ENCODE peak calls at places on chromosomes 7 and 10, in nine cellular contexts. Y is mesendoderm, W is colonic mucosa, X is IMR-90, E is fibroblast of lung, C is K562, F is HCT116, D is Karpas-422, L is endothelial cell of umbilical vein. O is an unnamed sample. For H3K36me3, the result is how much of the 10 kb centered on the place peaks cover.

GRCh38 chr7:5349005-5349380 is 66.2 kb downstream of the SLC29A4 start:
- DNase-seq in W (no peak), C (no peak), E (no peak), X (no peak), F (no peak), D (no peak), L (no peak), Y (no peak), O (no peak)

GRCh38 chr10:97734021-97734420 is 2.9 kb upstream of the ZFYVE27 start:
- DNase-seq in Y (no peak), E (no peak), L (no peak), D (no peak), F (no peak), X (no peak), C (no peak), W (no peak), O (no peak)

GRCh38 chr7:30285531-30286284 is 1.3 kb downstream of the ZNRF2 start:
- DNase-seq in X (peak), L (peak), F (no peak), C (peak), D (peak), Y (peak), E (peak), W (peak), O (peak)

GRCh38 chr7:80312139-80312661 is 177.6 kb downstream of the GNAI1 start:
- DNase-seq in F (no peak), E (peak), C (no peak), Y (peak), D (no peak), X (peak), L (peak), W (peak), O (peak)

GRCh38 chr7:45402480-45403218 is 171.5 kb upstream of the ADCY1 start:
- DNase-seq in C (no peak), W (no peak), E (peak), L (no peak), Y (no peak), F (no peak), D (peak), X (peak), O (peak)

GRCh38 chr10:113093188-113094113 is 143.4 kb downstream of the TCF7L2 start:
- DNase-seq in L (peak), Y (no peak), F (peak), W (peak), C (no peak), E (no peak), X (peak), D (no peak), O (peak)

GRCh38 chr7:7868245-7868899 is 100.2 kb upstream of the GLCCI1 start:
- DNase-seq in L (no peak), X (no peak), W (no peak), E (no peak), F (no peak), Y (no peak), C (peak), D (peak), O (no peak)

GRCh38 chr10:68666280-68666760 is 54.7 kb upstream of the CCAR1 start:
- DNase-seq in Y (no peak), D (no peak), W (no peak), E (peak), L (peak), C (no peak), X (peak), F (no peak), O (peak)

GRCh38 chr7:81187768-81188167 is 268.9 kb upstream of the SEMA3C start:
- DNase-seq in X (no peak), W (no peak), L (no peak), C (no peak), F (no peak), E (no peak), D (no peak), Y (no peak), O (peak)

GRCh38 chr7:33873518-33873917 is 31.8 kb upstream of the BMPER start:
- DNase-seq in X (no peak), W (no peak), F (no peak), D (no peak), Y (peak), E (no peak), L (no peak), C (no peak), O (peak)

GRCh38 chr7:84190016-84190705 is 4.4 kb downstream of the SEMA3A start:
- DNase-seq in L (peak), Y (no peak), X (peak), W (no peak), F (no peak), D (no peak), C (no peak), E (peak), O (peak)

GRCh38 chr10:110395350-110396283 is 90.9 kb upstream of the SMNDC1 start:
- DNase-seq in X (peak), F (peak), Y (peak), D (no peak), W (peak), C (peak), L (peak), E (peak), O (peak)

GRCh38 chr10:6494934-6495592 is 85.0 kb downstream of the PRKCQ start:
- DNase-seq in X (no peak), D (no peak), C (no peak), E (no peak), W (no peak), L (no peak), Y (no peak), F (no peak), O (peak)

GRCh38 chr7:80082214-80082613 is 52.4 kb upstream of the GNAI1 start:
- DNase-seq in Y (no peak), W (no peak), C (no peak), X (peak), F (no peak), D (no peak), L (peak), E (no peak), O (no peak)

GRCh38 chr7:146635200-146636032 is 518.8 kb downstream of the CNTNAP2 start:
- DNase-seq in L (no peak), F (no peak), X (no peak), D (no peak), W (no peak), C (no peak), Y (peak), E (no peak), O (no peak)

GRCh38 chr10:96289218-96289910 is 14.9 kb upstream of the DNTT start:
- DNase-seq in F (no peak), C (no peak), X (no peak), D (peak), W (no peak), L (no peak), Y (no peak), E (no peak), O (no peak)

GRCh38 chr7:122006687-122007086 is 133.7 kb downstream of the PTPRZ1 start:
- DNase-seq in D (no peak), Y (peak), X (no peak), E (no peak), W (no peak), F (no peak), L (no peak), C (no peak), O (no peak)

GRCh38 chr7:147298611-147299043 is 1182.0 kb downstream of the CNTNAP2 start:
- DNase-seq in X (peak), F (no peak), L (no peak), D (no peak), W (no peak), E (peak), Y (no peak), C (no peak), O (peak)

GRCh38 chr10:49654036-49654693 is 25.3 kb upstream of the C10orf53 start:
- DNase-seq in E (no peak), D (no peak), W (no peak), Y (no peak), F (no peak), C (no peak), X (no peak), L (no peak), O (no peak)

GRCh38 chr7:45224832-45225231 is 67.2 kb downstream of the RAMP3 start:
- DNase-seq in L (no peak), W (no peak), F (no peak), Y (peak), X (no peak), D (no peak), E (no peak), C (no peak), O (peak)

GRCh38 chr10:63346015-63346441 is 119.7 kb downstream of the JMJD1C start:
- DNase-seq in X (peak), L (peak), C (no peak), F (no peak), E (peak), Y (no peak), W (no peak), D (no peak), O (peak)

GRCh38 chr7:420142-421055 is 99.2 kb downstream of the PDGFA start:
- DNase-seq in F (no peak), C (no peak), L (no peak), W (no peak), D (no peak), E (no peak), X (no peak), Y (no peak), O (no peak)

GRCh38 chr7:134186022-134186421 is 58.9 kb downstream of the LRGUK start:
- DNase-seq in C (no peak), Y (no peak), W (no peak), F (no peak), X (peak), D (no peak), E (peak), L (no peak), O (peak)

GRCh38 chr10:24306507-24306875 is 97.6 kb downstream of the KIAA1217 start:
- DNase-seq in X (no peak), C (no peak), E (no peak), W (no peak), D (no peak), Y (no peak), F (no peak), L (no peak), O (peak)

GRCh38 chr10:54800677-54801480 is at the start of gene PCDH15:
- DNase-seq in X (no peak), D (no peak), C (no peak), L (peak), F (no peak), Y (peak), W (no peak), E (peak), O (peak)

GRCh38 chr7:20301311-20301939 is 29.3 kb upstream of the ITGB8 start:
- DNase-seq in D (no peak), L (peak), Y (no peak), W (no peak), E (peak), F (no peak), X (peak), C (peak), O (peak)

GRCh38 chr7:38673795-38674194 is 42.6 kb upstream of the AMPH start:
- DNase-seq in F (no peak), L (peak), Y (no peak), X (peak), D (no peak), C (no peak), E (peak), W (no peak), O (peak)

GRCh38 chr10:8731415-8732110 is 677.1 kb downstream of the GATA3 start:
- DNase-seq in X (no peak), D (no peak), E (no peak), C (no peak), L (no peak), F (no peak), Y (peak), W (no peak), O (no peak)

GRCh38 chr10:49359349-49360231 is 36.3 kb downstream of the DRGX start:
- DNase-seq in W (no peak), D (no peak), X (peak), Y (peak), L (peak), F (no peak), C (no peak), E (peak), O (peak)

GRCh38 chr10:118584181-118584954 is 11.1 kb downstream of the PRLHR start:
- DNase-seq in C (no peak), D (no peak), W (no peak), F (no peak), E (peak), L (peak), Y (no peak), X (peak), O (peak)

GRCh38 chr10:56586391-56586790 is 225.3 kb upstream of the ZWINT start:
- DNase-seq in X (no peak), F (no peak), Y (peak), E (no peak), C (no peak), L (no peak), D (no peak), W (no peak), O (no peak)

GRCh38 chr7:29889288-29889687 is 83.0 kb downstream of the WIPF3 start:
- DNase-seq in Y (no peak), C (no peak), D (no peak), E (no peak), F (no peak), L (no peak), W (no peak), X (no peak), O (no peak)

GRCh38 chr10:93615576-93615975 is 3.2 kb downstream of the PDE6C start:
- DNase-seq in D (no peak), X (no peak), C (no peak), F (no peak), L (no peak), E (no peak), Y (no peak), W (no peak), O (no peak)

GRCh38 chr7:158255558-158255957 is 332.1 kb downstream of the PTPRN2 start:
- DNase-seq in F (no peak), Y (no peak), W (no peak), X (no peak), D (no peak), E (no peak), L (no peak), C (no peak), O (no peak)

GRCh38 chr10:132143162-132143561 is 43.6 kb upstream of the DPYSL4 start:
- DNase-seq in F (no peak), E (no peak), L (no peak), C (no peak), W (no peak), D (no peak), Y (peak), X (no peak), O (no peak)

GRCh38 chr10:11639861-11640764 is 28.7 kb upstream of the USP6NL start:
- DNase-seq in D (no peak), Y (peak), C (peak), L (no peak), X (no peak), F (no peak), W (no peak), E (peak), O (no peak)

GRCh38 chr7:156353352-156353751 is 287.2 kb upstream of the RNF32 start:
- DNase-seq in W (no peak), D (no peak), F (no peak), C (no peak), E (no peak), L (no peak), Y (no peak), X (no peak), O (no peak)

DNA sequence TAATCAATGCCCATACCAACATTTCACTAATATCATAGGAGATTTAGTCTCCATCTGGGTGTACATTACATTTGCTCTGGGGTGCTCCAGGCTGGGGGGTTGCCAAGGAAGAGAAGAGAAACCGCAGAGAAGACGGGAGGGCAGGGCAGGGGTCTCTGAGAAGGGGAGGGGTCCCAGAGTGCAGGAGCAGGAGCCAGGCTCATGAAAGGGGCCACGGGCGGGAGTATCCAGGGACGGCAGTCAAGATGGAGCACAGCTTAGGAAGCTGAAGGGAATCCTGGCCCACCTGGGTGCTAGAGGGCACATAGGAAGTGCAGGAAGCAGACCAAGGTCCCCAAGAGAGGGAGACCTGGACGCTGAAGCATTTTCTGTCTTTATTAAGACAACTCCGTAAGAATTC is 2.2 kb downstream of the LEP start:
- DNase-seq in E (no peak), W (no peak), D (no peak), X (no peak), L (no peak), C (no peak), Y (no peak), F (no peak), O (no peak)
- H3K4me3 ChIP-seq in E (no peak), W (no peak), D (no peak), X (no peak), L (no peak), C (no peak), Y (no peak), F (no peak), O (no peak)

DNA sequence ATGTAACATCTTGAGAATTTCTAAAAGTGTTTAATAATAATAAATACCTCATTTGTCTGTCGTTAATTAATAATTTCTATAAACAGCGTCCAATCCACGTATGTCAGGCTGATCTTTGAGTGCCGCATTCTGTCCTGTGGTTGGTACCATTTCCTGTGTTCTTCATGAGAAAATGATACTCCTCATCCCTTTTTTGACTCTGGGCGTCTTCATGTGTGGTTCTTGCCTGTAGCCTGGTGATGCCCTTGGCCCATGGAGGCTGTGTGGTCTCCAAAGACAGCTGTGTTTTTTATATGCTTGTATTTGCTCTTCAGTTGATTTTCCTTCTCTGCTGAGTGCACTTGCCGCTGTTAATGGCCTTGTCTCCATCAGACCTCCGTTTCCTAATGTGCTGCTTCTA is 31.5 kb downstream of the GLRX3 start:
- DNase-seq in C (no peak), Y (no peak), D (no peak), L (no peak), E (no peak), W (no peak), X (no peak), F (no peak), O (no peak)
- H3K36me3 ChIP-seq in C (half or more), Y (under half), D (half or more), L (under half), E (under half), W (under half), X (under half), F (under half), O (under half)

DNA sequence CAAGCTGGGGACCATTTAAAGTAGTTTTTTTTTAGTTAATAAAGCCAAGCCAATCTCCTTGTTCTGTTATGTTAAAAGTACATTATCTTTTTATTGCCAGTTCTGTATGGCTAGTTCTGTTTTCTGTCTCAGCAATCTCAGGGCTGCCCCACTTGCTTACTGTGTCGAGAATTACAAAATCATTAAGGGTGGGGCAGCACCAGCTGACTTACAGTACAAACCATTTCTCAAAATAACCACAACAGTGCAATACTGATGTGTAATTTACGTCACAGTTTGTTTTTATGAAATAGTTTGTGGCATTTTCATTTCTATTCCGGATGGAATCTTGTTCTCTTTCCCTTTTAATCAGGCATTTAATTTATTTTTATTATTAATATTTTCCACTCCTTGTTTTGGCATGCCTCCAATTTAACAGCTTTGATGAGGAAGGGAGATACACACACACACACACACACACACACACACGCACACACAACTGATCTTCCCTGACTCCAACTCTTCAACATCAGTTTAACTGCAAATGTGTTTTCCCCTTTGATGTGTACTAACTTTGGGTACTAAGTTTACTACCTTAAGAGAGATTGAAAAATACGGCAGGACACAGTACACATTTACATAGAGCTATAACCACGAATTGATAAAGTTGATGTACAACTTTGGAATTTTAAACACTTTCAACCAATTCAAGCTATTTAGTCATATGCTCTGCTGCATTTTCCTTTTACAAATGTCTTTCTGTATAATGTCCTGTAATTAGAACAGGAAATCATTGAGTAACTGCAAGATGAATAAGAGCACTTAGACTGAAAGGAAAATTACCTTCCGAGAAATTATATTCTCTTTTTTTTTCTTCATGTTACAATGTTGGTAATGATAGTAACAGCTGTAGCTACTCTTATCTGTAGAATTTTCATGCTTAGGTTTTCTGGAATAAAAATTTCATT is 91.5 kb downstream of the ARID5B start:
- DNase-seq in E (peak), W (peak), F (no peak), L (peak), D (no peak), C (no peak), Y (no peak), X (peak), O (peak)
- H3K9ac ChIP-seq in E (peak), W (peak), F (no peak), L (peak), D (no peak), C (no peak), Y (no peak), X (peak), O (peak)

DNA sequence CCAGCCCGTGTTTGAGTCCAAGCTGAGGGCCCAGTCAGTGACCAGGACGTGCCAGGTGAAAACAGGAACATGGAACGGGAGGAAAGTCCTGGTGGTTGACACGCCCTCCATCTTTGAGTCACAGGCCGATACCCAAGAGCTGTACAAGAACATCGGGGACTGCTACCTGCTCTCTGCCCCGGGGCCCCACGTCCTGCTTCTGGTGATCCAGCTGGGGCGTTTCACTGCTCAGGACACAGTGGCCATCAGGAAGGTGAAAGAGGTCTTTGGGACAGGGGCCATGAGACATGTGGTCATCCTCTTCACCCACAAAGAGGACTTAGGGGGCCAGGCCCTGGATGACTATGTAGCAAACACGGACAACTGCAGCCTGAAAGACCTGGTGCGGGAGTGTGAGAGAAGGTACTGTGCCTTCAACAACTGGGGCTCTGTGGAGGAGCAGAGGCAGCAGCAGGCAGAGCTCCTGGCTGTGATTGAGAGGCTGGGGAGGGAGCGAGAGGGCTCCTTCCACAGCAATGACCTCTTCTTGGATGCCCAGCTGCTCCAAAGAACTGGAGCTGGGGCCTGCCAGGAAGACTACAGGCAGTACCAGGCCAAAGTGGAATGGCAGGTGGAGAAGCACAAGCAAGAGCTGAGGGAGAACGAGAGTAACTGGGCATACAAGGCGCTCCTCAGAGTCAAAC is 5.2 kb downstream of the GIMAP5 start:
- DNase-seq in Y (no peak), E (no peak), D (no peak), X (no peak), W (no peak), L (no peak), F (no peak), C (no peak), O (no peak)
- H3K4me3 ChIP-seq in Y (no peak), E (no peak), D (no peak), X (no peak), W (no peak), L (no peak), F (no peak), C (no peak), O (no peak)